ENCODE peak calls at places on chromosomes 13 and 19, in ten cellular contexts. M is heart right ventricle; K is endodermal cell; P is fibroblast of lung; J is GM23338; D is GM12878; Z is CD8-positive, alpha-beta memory T cell; B is Karpas-422; S is mesendoderm; U is neuronal stem cell. L is an unnamed sample. For H3K36me3 and H3K27me3, the result is how much of the 10 kb centered on the place peaks cover.

GRCh38 chr13:32098275-32098674 is 66.7 kb downstream of the FRY start:
- DNase-seq in M (no peak), K (no peak), P (no peak), J (no peak), D (no peak), Z (no peak), B (no peak), S (no peak), U (no peak), L (peak)

GRCh38 chr19:18393836-18394235 is 3.6 kb downstream of the LRRC25 start:
- DNase-seq in M (no peak), K (no peak), P (no peak), J (no peak), D (no peak), Z (no peak), B (no peak), S (no peak), U (no peak), L (no peak)

GRCh38 chr19:6721113-6721474 is 644 bp upstream of the C3 start:
- DNase-seq in M (no peak), K (no peak), P (no peak), J (no peak), D (no peak), Z (no peak), B (no peak), S (no peak), U (no peak), L (no peak)

GRCh38 chr13:97695684-97696083 is 257.8 kb upstream of the IPO5 start:
- DNase-seq in M (no peak), K (no peak), P (no peak), J (no peak), D (no peak), Z (no peak), B (no peak), S (no peak), U (no peak), L (no peak)

GRCh38 chr13:23460309-23460708 is 26.8 kb upstream of the SACS start:
- DNase-seq in M (no peak), K (no peak), P (no peak), J (no peak), D (peak), Z (no peak), B (peak), S (no peak), U (no peak), L (no peak)

GRCh38 chr13:32496574-32497160 is 41.9 kb downstream of the N4BP2L2 start:
- DNase-seq in M (no peak), K (no peak), P (peak), J (no peak), D (no peak), Z (no peak), B (no peak), S (no peak), U (no peak), L (no peak)

GRCh38 chr19:12885749-12886706 is 973 bp downstream of the KLF1 start:
- DNase-seq in M (no peak), K (peak), P (peak), J (peak), D (no peak), Z (no peak), B (no peak), S (peak), U (no peak), L (no peak)

GRCh38 chr19:38930776-38931761 is at the start of gene MRPS12:
- DNase-seq in M (peak), K (peak), P (peak), J (peak), D (peak), Z (peak), B (peak), S (peak), U (peak), L (peak)

GRCh38 chr13:113086031-113086750 is 19.4 kb upstream of the F7 start:
- DNase-seq in M (peak), K (peak), P (no peak), J (peak), D (no peak), Z (no peak), B (no peak), S (peak), U (no peak), L (no peak)

GRCh38 chr13:113273856-113274590 is 23.0 kb upstream of the LAMP1 start:
- DNase-seq in M (no peak), K (no peak), P (peak), J (no peak), D (no peak), Z (no peak), B (no peak), S (no peak), U (no peak), L (peak)

GRCh38 chr19:55147408-55148251 is 1.4 kb downstream of the TNNT1 start:
- DNase-seq in M (no peak), K (peak), P (no peak), J (peak), D (no peak), Z (no peak), B (no peak), S (peak), U (no peak), L (no peak)

GRCh38 chr13:114057131-114058050 is 75.0 kb downstream of the RASA3 start:
- DNase-seq in M (no peak), K (no peak), P (no peak), J (no peak), D (no peak), Z (no peak), B (no peak), S (no peak), U (no peak), L (no peak)

GRCh38 chr19:661427-662196 is 1.4 kb downstream of the RNF126 start:
- DNase-seq in M (no peak), K (peak), P (no peak), J (no peak), D (no peak), Z (peak), B (peak), S (no peak), U (no peak), L (no peak)

GRCh38 chr19:40528078-40528477 is 48.6 kb upstream of the SHKBP1 start:
- DNase-seq in M (no peak), K (no peak), P (no peak), J (no peak), D (no peak), Z (no peak), B (no peak), S (no peak), U (no peak), L (no peak)

GRCh38 chr19:45331411-45331810 is 8.7 kb upstream of the CKM start:
- DNase-seq in M (no peak), K (no peak), P (no peak), J (no peak), D (no peak), Z (no peak), B (peak), S (no peak), U (no peak), L (no peak)

GRCh38 chr13:91722267-91722884 is 324.0 kb downstream of the GPC5 start:
- DNase-seq in M (no peak), K (no peak), P (peak), J (peak), D (no peak), Z (no peak), B (peak), S (peak), U (no peak), L (peak)

GRCh38 chr19:54179921-54180452 is 7.0 kb upstream of the TMC4 start:
- DNase-seq in M (no peak), K (peak), P (peak), J (peak), D (no peak), Z (no peak), B (peak), S (peak), U (peak), L (peak)

GRCh38 chr13:60492187-60492586 is 95.2 kb downstream of the TDRD3 start:
- DNase-seq in M (no peak), K (no peak), P (no peak), J (no peak), D (no peak), Z (no peak), B (no peak), S (no peak), U (no peak), L (no peak)

GRCh38 chr13:112994084-112994780 is 25.2 kb downstream of the MCF2L start:
- DNase-seq in M (no peak), K (no peak), P (no peak), J (no peak), D (no peak), Z (no peak), B (no peak), S (no peak), U (no peak), L (no peak)

GRCh38 chr13:23436680-23437079 is 3.2 kb upstream of the SACS start:
- DNase-seq in M (no peak), K (no peak), P (no peak), J (no peak), D (no peak), Z (no peak), B (no peak), S (no peak), U (no peak), L (no peak)

GRCh38 chr13:71866173-71867091 is 572 bp downstream of the DACH1 start:
- DNase-seq in M (peak), K (peak), P (peak), J (peak), D (no peak), Z (no peak), B (no peak), S (peak), U (no peak), L (no peak)

GRCh38 chr19:11138659-11139526 is 16.7 kb downstream of the SPC24 start:
- DNase-seq in M (peak), K (peak), P (peak), J (peak), D (no peak), Z (no peak), B (no peak), S (peak), U (peak), L (peak)

GRCh38 chr13:97222934-97223710 is 989 bp downstream of the MBNL2 start:
- DNase-seq in M (no peak), K (no peak), P (no peak), J (peak), D (no peak), Z (no peak), B (peak), S (no peak), U (peak), L (peak)

GRCh38 chr13:101473458-101473857 is 21.0 kb downstream of the ITGBL1 start:
- DNase-seq in M (no peak), K (no peak), P (peak), J (no peak), D (no peak), Z (no peak), B (no peak), S (no peak), U (no peak), L (peak)

GRCh38 chr13:19185865-19186645 is 4.4 kb upstream of the TUBA3C start:
- DNase-seq in M (no peak), K (no peak), P (no peak), J (no peak), D (no peak), Z (no peak), B (no peak), S (no peak), U (no peak), L (no peak)

GRCh38 chr19:31386806-31387205 is 37.6 kb upstream of the TSHZ3 start:
- DNase-seq in M (no peak), K (no peak), P (no peak), J (no peak), D (no peak), Z (no peak), B (no peak), S (no peak), U (no peak), L (no peak)

GRCh38 chr13:84870190-84870589 is 929.0 kb downstream of the SLITRK6 start:
- DNase-seq in M (no peak), K (peak), P (no peak), J (peak), D (no peak), Z (no peak), B (peak), S (peak), U (no peak), L (peak)

GRCh38 chr19:34217952-34218817 is 36.2 kb upstream of the GARRE1 start:
- DNase-seq in M (no peak), K (no peak), P (peak), J (no peak), D (peak), Z (peak), B (no peak), S (no peak), U (no peak), L (peak)

GRCh38 chr13:78182813-78183212 is 264.2 kb upstream of the EDNRB start:
- DNase-seq in M (no peak), K (no peak), P (no peak), J (no peak), D (no peak), Z (no peak), B (no peak), S (no peak), U (no peak), L (no peak)

GRCh38 chr19:35248310-35249145 is at the start of gene LSR:
- DNase-seq in M (no peak), K (peak), P (no peak), J (peak), D (peak), Z (peak), B (no peak), S (peak), U (peak), L (peak)

GRCh38 chr13:109652536-109652935 is 133.8 kb downstream of the IRS2 start:
- DNase-seq in M (no peak), K (no peak), P (no peak), J (no peak), D (no peak), Z (no peak), B (no peak), S (no peak), U (no peak), L (peak)

GRCh38 chr19:41025871-41026270 is 34.8 kb downstream of the CYP2B6 start:
- DNase-seq in M (no peak), K (peak), P (no peak), J (peak), D (no peak), Z (no peak), B (no peak), S (peak), U (no peak), L (no peak)

GRCh38 chr19:31985001-31985605 is 360.3 kb upstream of the ZNF507 start:
- DNase-seq in M (no peak), K (no peak), P (no peak), J (no peak), D (no peak), Z (no peak), B (no peak), S (no peak), U (no peak), L (no peak)

GRCh38 chr13:89891416-89891815 is 1456.1 kb upstream of the MIR17HG start:
- DNase-seq in M (no peak), K (no peak), P (no peak), J (no peak), D (no peak), Z (no peak), B (no peak), S (no peak), U (no peak), L (no peak)

GRCh38 chr19:10503002-10503789 is at the start of gene KEAP1:
- DNase-seq in M (peak), K (peak), P (peak), J (peak), D (no peak), Z (no peak), B (peak), S (peak), U (peak), L (no peak)

GRCh38 chr13:21116141-21116540 is 54.8 kb upstream of the LATS2 start:
- DNase-seq in M (no peak), K (no peak), P (no peak), J (no peak), D (no peak), Z (no peak), B (no peak), S (no peak), U (no peak), L (no peak)

GRCh38 chr13:21120191-21120590 is 56.2 kb downstream of the SKA3 start:
- DNase-seq in M (no peak), K (no peak), P (no peak), J (no peak), D (no peak), Z (no peak), B (no peak), S (no peak), U (no peak), L (no peak)

GRCh38 chr13:21119526-21119925 is 56.8 kb downstream of the SKA3 start:
- DNase-seq in M (no peak), K (no peak), P (no peak), J (no peak), D (no peak), Z (no peak), B (no peak), S (no peak), U (no peak), L (no peak)

GRCh38 chr13:21118180-21118579 is 56.8 kb upstream of the LATS2 start:
- DNase-seq in M (no peak), K (no peak), P (no peak), J (no peak), D (no peak), Z (no peak), B (no peak), S (no peak), U (no peak), L (no peak)

GRCh38 chr13:21117104-21117809 is 55.9 kb upstream of the LATS2 start:
- DNase-seq in M (no peak), K (no peak), P (no peak), J (no peak), D (no peak), Z (no peak), B (no peak), S (no peak), U (no peak), L (no peak)
- H3K36me3 ChIP-seq in M (under half), K (under half), P (under half), J (under half), D (under half), Z (under half), B (under half), S (under half), U (under half), L (under half)

GRCh38 chr19:2490659-2491058 is 14.7 kb downstream of the GADD45B start:
- DNase-seq in M (no peak), K (no peak), P (no peak), J (no peak), D (no peak), Z (no peak), B (peak), S (no peak), U (no peak), L (no peak)

GRCh38 chr19:2487090-2487489 is 11.2 kb downstream of the GADD45B start:
- DNase-seq in M (no peak), K (peak), P (no peak), J (no peak), D (no peak), Z (no peak), B (peak), S (no peak), U (no peak), L (no peak)

GRCh38 chr19:2487780-2488330 is 11.9 kb downstream of the GADD45B start:
- DNase-seq in M (no peak), K (peak), P (no peak), J (no peak), D (no peak), Z (no peak), B (peak), S (no peak), U (no peak), L (no peak)

GRCh38 chr19:2488942-2489731 is 13.2 kb downstream of the GADD45B start:
- DNase-seq in M (peak), K (peak), P (peak), J (peak), D (no peak), Z (no peak), B (peak), S (peak), U (no peak), L (no peak)

DNA sequence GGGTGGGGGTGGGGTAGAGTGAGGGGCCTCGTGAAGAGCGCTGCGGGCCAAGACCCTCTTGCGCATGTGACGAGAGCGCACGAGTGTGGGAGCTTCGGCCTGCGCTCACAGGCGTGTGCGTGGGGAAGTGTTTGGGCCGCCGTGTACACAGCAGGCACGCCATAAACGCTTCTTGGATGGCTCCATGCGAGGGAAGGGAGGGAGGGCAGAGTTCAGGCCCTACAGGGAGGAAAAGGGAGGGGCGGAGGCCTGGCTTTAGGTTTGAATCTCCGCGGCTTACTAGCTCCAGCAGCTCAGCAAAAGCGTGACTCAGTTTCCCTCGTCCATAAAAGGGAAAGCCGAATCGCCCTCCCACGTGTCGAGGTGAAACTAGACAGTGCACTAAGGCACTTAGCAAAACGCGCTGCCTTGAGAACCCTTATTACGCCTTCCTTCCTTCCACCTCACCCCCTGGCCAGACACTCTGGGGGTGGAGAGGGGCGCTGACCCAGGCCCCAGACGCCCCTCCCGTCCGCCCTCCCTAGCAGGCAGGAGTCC is 12.5 kb downstream of the GADD45B start:
- DNase-seq in M (no peak), K (no peak), P (no peak), J (no peak), D (no peak), Z (no peak), B (peak), S (no peak), U (no peak), L (no peak)
- H3K4me3 ChIP-seq in M (peak), K (no peak), P (peak), J (peak), D (no peak), Z (no peak), B (no peak), S (no peak), U (no peak), L (no peak)

GRCh38 chr13:94700536-94700935 is 11.8 kb downstream of the SOX21 start:
- DNase-seq in M (no peak), K (no peak), P (no peak), J (no peak), D (no peak), Z (no peak), B (no peak), S (no peak), U (no peak), L (no peak)
- H3K27me3 ChIP-seq in M (half or more), K (half or more), P (half or more), J (half or more), D (under half), Z (under half), B (under half), S (half or more), U (under half), L (under half)

GRCh38 chr19:46943150-46943946 is 76.3 kb upstream of the NPAS1 start:
- DNase-seq in M (no peak), K (no peak), P (no peak), J (no peak), D (no peak), Z (no peak), B (no peak), S (no peak), U (no peak), L (no peak)
- H3K36me3 ChIP-seq in M (under half), K (under half), P (under half), J (under half), D (under half), Z (under half), B (under half), S (under half), U (under half), L (under half)

DNA sequence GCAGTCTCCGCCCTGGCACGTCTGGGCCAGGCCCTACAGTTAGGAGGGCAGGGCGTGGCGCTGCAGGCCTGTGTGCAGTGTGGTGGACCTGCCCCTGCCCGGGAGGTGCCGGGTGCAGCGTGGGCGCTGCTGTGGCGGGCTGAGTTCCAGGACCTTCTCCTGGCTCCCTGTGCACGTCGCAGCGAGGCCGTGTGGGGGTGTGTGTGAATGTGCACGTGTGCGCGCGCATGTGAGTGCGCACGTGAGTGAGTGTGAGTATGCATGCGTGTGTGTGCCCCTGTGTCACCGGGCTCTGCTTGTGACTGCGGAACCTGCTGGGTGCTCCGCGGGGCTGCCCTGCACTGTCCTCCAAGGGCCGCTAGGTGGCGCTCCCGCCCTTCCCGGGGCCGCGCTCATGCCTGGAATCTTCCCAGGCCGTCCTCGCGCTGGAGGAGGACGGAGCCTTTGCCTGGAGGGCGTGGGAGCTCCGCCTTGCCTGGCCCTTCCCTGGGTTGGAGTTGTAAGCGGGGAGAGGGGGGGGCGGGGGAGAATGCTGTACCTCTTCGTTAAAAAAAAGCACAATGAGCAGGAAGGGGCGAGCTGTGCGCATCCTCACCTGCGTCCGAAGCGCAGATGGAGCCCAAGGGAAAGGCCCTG is 79.3 kb downstream of the KDM4B start:
- DNase-seq in M (peak), K (peak), P (peak), J (peak), D (no peak), Z (peak), B (peak), S (peak), U (peak), L (peak)
- H3K4me3 ChIP-seq in M (no peak), K (no peak), P (no peak), J (no peak), D (no peak), Z (no peak), B (peak), S (no peak), U (no peak), L (no peak)

L was measured in bronchial epithelial cell.